ENCODE peak calls at places on chromosomes 3 and 15, in eight cellular contexts. K is uterus, V is H1, Z is heart right ventricle, T is RWPE1, O is brain microvascular endothelial cell, L is activated B cell treated with CpG ODN at 0.5 μM for 24 hours, R is kidney epithelial cell. N is an unnamed sample.
A peak's percentile ranks its signal among the peaks of the same experiment; 100 is the strongest.

GRCh38 chr15:35693887-35694286 is 147.9 kb upstream of the DPH6 start:
- DNase-seq in K (no peak), R (no peak), V (no peak), T (no peak), Z (no peak), O (no peak), L (no peak), N (no peak)

GRCh38 chr3:137259709-137260108 is 301.9 kb downstream of the IL20RB start:
- DNase-seq in V (peak; percentile 13), O (no peak), K (no peak), L (no peak), Z (no peak), R (no peak), T (no peak), N (no peak)

GRCh38 chr3:49601358-49602048 is 47.2 kb downstream of the BSN start:
- DNase-seq in V (no peak), T (no peak), Z (no peak), R (no peak), L (no peak), K (no peak), O (no peak), N (no peak)

GRCh38 chr15:31391687-31392671 is 65.3 kb downstream of the KLF13 start:
- DNase-seq in L (peak; percentile 78), K (peak; percentile 80), Z (peak; percentile 92), O (no peak), V (no peak), T (peak; percentile 57), R (peak; percentile 47), N (peak; percentile 59)

GRCh38 chr3:197454014-197454413 is 101.8 kb downstream of the BDH1 start:
- DNase-seq in T (no peak), K (no peak), L (no peak), V (no peak), O (no peak), Z (no peak), R (no peak), N (no peak)

GRCh38 chr3:48687220-48687678 is 1.5 kb upstream of the NCKIPSD start:
- DNase-seq in Z (no peak), K (no peak), L (no peak), R (no peak), O (no peak), T (no peak), V (no peak), N (no peak)

GRCh38 chr3:65005481-65005880 is 317.7 kb upstream of the ADAMTS9 start:
- DNase-seq in V (no peak), O (peak; percentile 50), L (no peak), Z (no peak), K (no peak), R (no peak), T (no peak), N (no peak)

GRCh38 chr3:175224051-175224450 is 364.9 kb downstream of the NAALADL2 start:
- DNase-seq in R (no peak), L (no peak), Z (peak; percentile 7), K (no peak), V (no peak), T (no peak), O (no peak), N (no peak)

GRCh38 chr15:62940755-62941361 is 101.7 kb upstream of the TPM1 start:
- DNase-seq in Z (peak; percentile 79), L (no peak), O (peak; percentile 99), R (peak; percentile 86), K (peak; percentile 78), T (peak; percentile 88), V (no peak), N (peak; percentile 86)

GRCh38 chr3:113374078-113374477 is 67.2 kb downstream of the CFAP44 start:
- DNase-seq in V (no peak), R (no peak), L (no peak), Z (no peak), K (no peak), T (no peak), O (no peak), N (no peak)

GRCh38 chr15:69997701-69998273 is 99.9 kb downstream of the TLE3 start:
- DNase-seq in V (no peak), K (no peak), T (peak; percentile 39), L (no peak), O (peak; percentile 5), Z (peak; percentile 51), R (peak; percentile 80), N (no peak)

GRCh38 chr3:168517514-168518071 is 421.9 kb upstream of the GOLIM4 start:
- DNase-seq in K (no peak), R (no peak), O (no peak), T (no peak), Z (no peak), L (no peak), V (no peak), N (no peak)

GRCh38 chr3:174216948-174217718 is 642.0 kb upstream of the NAALADL2 start:
- DNase-seq in O (no peak), Z (no peak), L (no peak), K (no peak), V (no peak), R (no peak), T (no peak), N (no peak)

GRCh38 chr3:174221155-174221554 is 638.0 kb upstream of the NAALADL2 start:
- DNase-seq in R (no peak), L (no peak), T (no peak), K (no peak), Z (no peak), V (no peak), O (no peak), N (no peak)

GRCh38 chr3:174218011-174218410 is 641.1 kb upstream of the NAALADL2 start:
- DNase-seq in T (no peak), R (no peak), L (no peak), Z (no peak), V (no peak), K (no peak), O (no peak), N (no peak)

GRCh38 chr3:174223042-174223441 is 636.1 kb upstream of the NAALADL2 start:
- DNase-seq in O (no peak), T (no peak), K (no peak), V (no peak), R (no peak), Z (no peak), L (no peak), N (no peak)

DNA sequence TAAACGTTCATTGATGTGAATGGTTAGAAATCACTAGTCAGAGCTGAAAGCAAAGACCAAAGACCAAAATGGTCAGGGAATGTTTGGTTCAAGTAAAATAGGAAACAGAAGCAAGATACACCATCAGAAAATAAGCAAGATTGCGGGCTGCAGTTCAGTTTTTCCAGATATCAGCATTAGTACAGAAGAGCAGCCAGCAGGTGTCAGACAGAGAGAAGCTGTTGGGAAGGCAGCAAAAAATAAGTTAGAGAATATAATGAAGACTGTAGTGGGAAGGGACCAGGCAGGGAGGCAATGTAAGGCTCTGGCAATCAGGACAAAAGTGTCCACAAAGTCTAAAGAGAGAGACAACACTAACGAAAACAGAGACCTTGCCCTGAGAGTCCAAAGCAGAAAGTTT is 639.4 kb upstream of the NAALADL2 start:
- DNase-seq in L (no peak), V (no peak), T (no peak), O (no peak), Z (no peak), K (no peak), R (no peak), N (no peak)
- TF ChIP-seq CTCF in L (no peak), V (no peak), T (no peak), O (peak; percentile 33), Z (no peak), K (no peak), R (peak; percentile 8), N (no peak)

GRCh38 chr3:164199982-164200823 is 878.1 kb downstream of the SI start:
- DNase-seq in T (no peak), K (no peak), V (no peak), Z (no peak), R (no peak), O (no peak), L (no peak), N (no peak)

GRCh38 chr3:164190566-164190965 is 887.7 kb downstream of the SI start:
- DNase-seq in R (no peak), Z (no peak), V (no peak), L (no peak), K (no peak), T (no peak), O (no peak), N (no peak)

GRCh38 chr3:164196477-164196876 is 881.8 kb downstream of the SI start:
- DNase-seq in L (no peak), T (no peak), K (no peak), Z (no peak), V (no peak), O (no peak), R (no peak), N (no peak)

GRCh38 chr3:164192974-164193373 is 885.3 kb downstream of the SI start:
- DNase-seq in V (no peak), K (no peak), R (no peak), O (no peak), Z (no peak), T (no peak), L (no peak), N (no peak)

DNA sequence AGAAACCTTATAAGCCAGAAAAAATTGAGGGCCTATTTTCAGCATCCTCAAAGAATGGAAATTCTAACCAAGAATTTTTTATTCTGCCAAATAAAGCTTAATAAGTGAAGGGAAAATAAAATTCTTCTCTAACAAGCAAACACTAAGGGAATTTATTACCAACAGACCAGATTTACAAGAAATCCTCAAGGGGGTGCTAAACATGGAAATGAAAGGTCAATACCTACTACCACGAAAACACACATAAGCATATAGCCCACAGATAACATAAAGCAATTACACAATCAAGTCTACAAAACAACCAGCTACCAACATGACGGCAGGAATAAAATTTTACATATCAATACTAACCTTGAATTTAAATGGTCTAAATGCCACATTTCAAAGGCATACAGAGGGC is 883.5 kb downstream of the SI start:
- DNase-seq in V (no peak), K (no peak), T (no peak), Z (no peak), O (no peak), L (no peak), R (no peak), N (no peak)
- TF ChIP-seq CTCF in V (peak; percentile 36), K (no peak), T (no peak), Z (no peak), O (no peak), L (no peak), R (no peak), N (no peak)

DNA sequence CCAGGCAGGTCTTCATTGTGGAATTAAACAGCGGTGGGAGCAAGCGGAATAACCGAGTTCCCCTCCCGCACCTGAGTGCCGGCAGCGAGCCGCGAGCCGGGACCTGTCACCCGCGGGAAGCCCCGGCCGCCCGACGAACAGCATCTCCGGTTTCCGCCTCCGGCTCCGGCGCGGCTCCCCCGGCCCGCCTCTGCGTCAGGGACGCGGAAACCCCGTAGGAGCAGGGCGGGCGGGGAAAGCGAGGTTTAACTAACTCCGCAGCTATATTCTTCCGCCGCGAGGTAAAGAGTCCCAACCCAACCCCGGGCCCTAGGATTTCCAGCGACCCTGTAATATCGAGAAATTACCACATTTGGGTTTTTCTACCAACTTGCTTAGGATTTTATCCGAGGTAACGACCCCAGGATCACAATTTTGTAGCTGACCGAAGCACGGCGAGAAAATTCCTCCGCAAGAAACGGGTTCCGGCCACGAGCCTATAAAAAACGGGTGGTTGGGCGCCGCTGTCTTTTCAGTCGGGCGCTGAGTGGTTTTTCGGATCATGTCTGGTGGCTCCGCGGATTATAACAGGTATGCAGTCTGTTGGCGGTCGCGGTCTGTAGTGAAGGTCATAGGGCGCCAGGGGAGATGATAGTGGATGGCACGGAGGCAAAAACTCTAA is at the start of gene EIF4A2:
- DNase-seq in K (peak; percentile 88), O (peak; percentile 78), T (peak; percentile 93), R (no peak), Z (peak; percentile 90), V (peak; percentile 51), L (peak; percentile 88), N (peak; percentile 75)
- TF ChIP-seq CTCF in K (peak; percentile 18), O (no peak), T (no peak), R (no peak), Z (no peak), V (no peak), L (no peak), N (no peak)

GRCh38 chr3:41288785-41289184 is 89.5 kb downstream of the CTNNB1 start:
- DNase-seq in O (no peak), L (no peak), Z (no peak), K (no peak), T (no peak), R (no peak), V (no peak), N (no peak)
- TF ChIP-seq CTCF in O (no peak), L (no peak), Z (no peak), K (no peak), T (no peak), R (no peak), V (peak; percentile 50), N (no peak)